ENCODE peak calls at places on chromosomes 3 and 15, in nine cellular contexts. X is adrenal gland, O is stomach, D is Peyer's patch, T is pancreas, E is esophagus muscularis mucosa, U is right lobe of liver, K is left ventricle myocardium inferior, M is right atrium auricular region. R is an unnamed sample. For H3K4me1, the result is how much of the 10 kb centered on the place peaks cover.

GRCh38 chr3:38588276-38588971 is 61.1 kb downstream of the SCN5A start:
- DNase-seq in K (peak), M (peak), O (peak), U (no peak), X (peak), D (no peak), T (peak), E (peak), R (peak)

GRCh38 chr15:96312641-96313335 is 17.7 kb upstream of the NR2F2 start:
- DNase-seq in K (no peak), M (no peak), T (no peak), E (no peak), X (no peak), O (no peak), U (no peak), D (no peak), R (no peak)

GRCh38 chr15:95826831-95827230 is 503.7 kb upstream of the NR2F2 start:
- DNase-seq in K (no peak), T (no peak), X (no peak), M (no peak), O (no peak), U (no peak), D (no peak), E (no peak), R (no peak)

GRCh38 chr3:116413319-116413718 is 32.0 kb downstream of the LSAMP start:
- DNase-seq in O (no peak), M (no peak), U (no peak), X (no peak), D (no peak), K (no peak), T (no peak), E (no peak), R (no peak)

GRCh38 chr15:49734831-49735508 is 114.1 kb downstream of the DTWD1 start:
- DNase-seq in X (no peak), U (no peak), M (no peak), D (no peak), E (no peak), K (no peak), O (no peak), T (peak), R (no peak)

GRCh38 chr3:155553800-155554199 is 191.1 kb downstream of the PLCH1 start:
- DNase-seq in D (no peak), X (no peak), T (no peak), K (no peak), U (no peak), M (no peak), E (no peak), O (no peak), R (no peak)

GRCh38 chr3:190013943-190014924 is 106.5 kb downstream of the P3H2 start:
- DNase-seq in D (no peak), X (no peak), T (no peak), M (no peak), O (no peak), K (no peak), U (no peak), E (no peak), R (no peak)

GRCh38 chr3:124276863-124277515 is 285.1 kb upstream of the ROPN1 start:
- DNase-seq in U (no peak), T (no peak), O (no peak), E (no peak), M (no peak), X (peak), K (no peak), D (no peak), R (no peak)

GRCh38 chr15:71788646-71789579 is 21.4 kb upstream of the NR2E3 start:
- DNase-seq in T (no peak), K (no peak), D (no peak), U (no peak), M (no peak), E (no peak), O (peak), X (peak), R (no peak)

GRCh38 chr15:55282284-55282833 is 7.3 kb downstream of the RAB27A start:
- DNase-seq in E (no peak), K (no peak), X (peak), T (no peak), D (no peak), O (no peak), U (no peak), M (no peak), R (no peak)

GRCh38 chr3:168933614-168934013 is 729.9 kb downstream of the MECOM start:
- DNase-seq in T (no peak), E (no peak), X (no peak), D (no peak), K (no peak), U (no peak), M (no peak), O (no peak), R (no peak)

GRCh38 chr15:29113336-29114276 is 156.0 kb downstream of the NSMCE3 start:
- DNase-seq in O (no peak), T (no peak), M (no peak), K (no peak), D (no peak), U (no peak), X (no peak), E (no peak), R (no peak)

GRCh38 chr15:67768592-67768991 is 56.7 kb upstream of the SKOR1 start:
- DNase-seq in D (no peak), K (no peak), X (no peak), T (no peak), O (no peak), U (no peak), M (no peak), E (no peak), R (no peak)

GRCh38 chr3:4071481-4072184 is 231.5 kb upstream of the SETMAR start:
- DNase-seq in O (no peak), M (no peak), X (no peak), E (no peak), U (no peak), K (no peak), T (no peak), D (peak), R (no peak)

GRCh38 chr15:70538278-70538677 is 225.1 kb downstream of the UACA start:
- DNase-seq in M (no peak), U (no peak), E (no peak), T (no peak), X (no peak), K (no peak), D (no peak), O (no peak), R (no peak)

GRCh38 chr3:123032057-123032456 is 4.5 kb upstream of the SEMA5B start:
- DNase-seq in D (no peak), U (no peak), E (no peak), T (no peak), M (no peak), X (no peak), O (no peak), K (no peak), R (no peak)

GRCh38 chr3:172749201-172749965 is 1.1 kb upstream of the ECT2 start:
- DNase-seq in O (peak), D (no peak), K (no peak), X (no peak), M (peak), T (peak), U (no peak), E (no peak), R (no peak)

GRCh38 chr3:125151437-125151806 is 61.1 kb downstream of the SLC12A8 start:
- DNase-seq in O (no peak), K (no peak), U (no peak), T (no peak), M (no peak), X (no peak), E (no peak), D (no peak), R (no peak)

GRCh38 chr3:64152676-64153466 is 72.4 kb downstream of the PRICKLE2 start:
- DNase-seq in D (no peak), X (no peak), U (no peak), E (no peak), M (no peak), T (no peak), O (no peak), K (no peak), R (no peak)

GRCh38 chr15:64456634-64457108 is 3.7 kb upstream of the ZNF609 start:
- DNase-seq in U (no peak), M (no peak), O (no peak), E (no peak), K (no peak), X (no peak), D (no peak), T (no peak), R (no peak)

GRCh38 chr15:38650936-38651327 is 86.3 kb upstream of the RASGRP1 start:
- DNase-seq in O (no peak), K (no peak), D (no peak), U (no peak), T (no peak), X (no peak), E (no peak), M (no peak), R (no peak)

GRCh38 chr3:10551821-10552630 is 46.6 kb upstream of the ATP2B2 start:
- DNase-seq in D (no peak), E (peak), K (no peak), U (peak), X (peak), O (no peak), M (peak), T (no peak), R (no peak)

GRCh38 chr15:41648770-41649169 is 11.4 kb upstream of the MGA start:
- DNase-seq in O (no peak), M (no peak), E (no peak), K (no peak), X (no peak), D (no peak), T (no peak), U (no peak), R (no peak)

GRCh38 chr3:98971183-98971681 is 69.7 kb upstream of the DCBLD2 start:
- DNase-seq in E (no peak), X (no peak), D (no peak), M (no peak), K (no peak), T (no peak), O (no peak), U (no peak), R (no peak)

GRCh38 chr3:133271491-133271890 is 128.4 kb upstream of the BFSP2 start:
- DNase-seq in E (no peak), X (no peak), U (no peak), M (no peak), K (no peak), O (no peak), T (no peak), D (no peak), R (no peak)

GRCh38 chr3:52774901-52775864 is 2.2 kb upstream of the ITIH1 start:
- DNase-seq in M (peak), E (peak), T (peak), O (peak), D (no peak), U (peak), K (no peak), X (peak), R (peak)

GRCh38 chr15:72342385-72342784 is 22.4 kb upstream of the CELF6 start:
- DNase-seq in O (peak), U (no peak), M (no peak), E (no peak), K (no peak), D (peak), T (no peak), X (peak), R (peak)

GRCh38 chr15:41817327-41817726 is 10.6 kb upstream of the JMJD7 start:
- DNase-seq in T (no peak), E (no peak), X (no peak), M (no peak), O (no peak), D (no peak), U (no peak), K (no peak), R (no peak)

GRCh38 chr15:57676578-57676977 is 29.9 kb upstream of the POLR2M start:
- DNase-seq in U (no peak), M (no peak), K (no peak), O (no peak), X (no peak), E (no peak), T (no peak), D (no peak), R (no peak)

GRCh38 chr3:99920530-99921376 is 103.1 kb downstream of the CMSS1 start:
- DNase-seq in X (peak), K (peak), D (peak), O (peak), M (peak), U (peak), T (peak), E (no peak), R (peak)

GRCh38 chr3:122960652-122961051 is 66.9 kb downstream of the SEMA5B start:
- DNase-seq in E (no peak), U (no peak), M (no peak), O (no peak), D (no peak), K (no peak), X (no peak), T (no peak), R (no peak)

GRCh38 chr15:74531144-74531811 is 9.7 kb upstream of the ARID3B start:
- DNase-seq in T (no peak), U (no peak), D (no peak), O (no peak), K (no peak), E (no peak), X (no peak), M (no peak), R (no peak)

GRCh38 chr3:151539599-151539998 is 78.7 kb upstream of the IGSF10 start:
- DNase-seq in U (no peak), M (no peak), D (no peak), O (no peak), X (no peak), E (no peak), K (no peak), T (no peak), R (no peak)

GRCh38 chr3:59451041-59451763 is 401.4 kb upstream of the CFAP20DC start:
- DNase-seq in K (no peak), M (no peak), E (no peak), U (no peak), O (no peak), T (no peak), D (peak), X (no peak), R (peak)

GRCh38 chr3:185631108-185631507 is 45.0 kb downstream of the SENP2 start:
- DNase-seq in M (peak), O (no peak), U (no peak), D (no peak), E (no peak), K (no peak), X (no peak), T (no peak), R (no peak)

GRCh38 chr3:113183748-113184661 is 27.4 kb upstream of the BOC start:
- DNase-seq in X (no peak), O (no peak), U (no peak), T (no peak), M (no peak), D (no peak), E (peak), K (no peak), R (no peak)

GRCh38 chr3:174243194-174243593 is 615.9 kb upstream of the NAALADL2 start:
- DNase-seq in D (no peak), T (no peak), K (no peak), M (no peak), O (no peak), U (no peak), X (no peak), E (no peak), R (no peak)

GRCh38 chr15:33215941-33216872 is 21.7 kb upstream of the FMN1 start:
- DNase-seq in O (no peak), K (no peak), M (no peak), T (no peak), U (no peak), X (no peak), E (peak), D (no peak), R (no peak)

DNA sequence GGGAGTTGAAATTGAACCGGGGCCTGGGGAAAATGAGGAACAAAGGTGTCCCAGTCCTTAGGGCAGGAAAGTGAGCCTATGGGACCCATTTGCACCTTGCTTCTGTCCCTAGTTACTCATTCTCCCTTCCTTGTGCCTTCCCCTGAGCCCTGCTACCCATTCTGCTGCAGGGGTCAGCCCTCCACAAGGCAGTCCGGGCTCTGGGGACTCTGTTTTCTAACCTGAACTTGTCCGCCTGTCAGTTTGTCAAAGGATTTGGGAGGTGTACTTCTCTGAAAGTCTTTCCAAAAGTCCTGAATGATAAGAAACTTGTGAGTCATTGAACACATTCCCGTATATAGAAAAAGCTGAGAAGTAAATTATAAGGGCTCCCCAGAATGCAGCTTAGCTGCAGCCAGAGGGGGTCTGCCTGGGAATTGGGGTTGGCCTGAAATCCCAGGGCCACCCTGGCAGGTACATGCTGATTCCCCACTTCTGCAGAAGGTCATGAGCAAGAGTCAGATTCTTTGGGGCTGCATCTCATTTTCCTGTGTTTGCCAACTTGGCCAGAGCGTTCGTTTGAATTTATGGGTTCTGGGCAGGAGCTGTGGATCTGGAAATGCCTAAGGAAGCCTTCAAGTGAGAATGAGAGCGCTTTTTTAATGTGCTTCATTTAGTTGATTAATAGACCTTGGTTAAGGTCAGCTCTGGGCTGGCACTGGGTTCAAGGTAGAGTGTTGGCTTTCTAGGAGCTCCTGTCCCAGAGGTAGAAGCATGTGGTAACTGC is 2.9 kb downstream of the SLC6A6 start:
- DNase-seq in K (no peak), E (no peak), X (no peak), T (no peak), O (no peak), U (no peak), M (no peak), D (no peak), R (no peak)
- H3K4me1 ChIP-seq in K (half or more), E (under half), X (under half), T (under half), O (half or more), U (under half), M (under half), D (under half), R (under half)

DNA sequence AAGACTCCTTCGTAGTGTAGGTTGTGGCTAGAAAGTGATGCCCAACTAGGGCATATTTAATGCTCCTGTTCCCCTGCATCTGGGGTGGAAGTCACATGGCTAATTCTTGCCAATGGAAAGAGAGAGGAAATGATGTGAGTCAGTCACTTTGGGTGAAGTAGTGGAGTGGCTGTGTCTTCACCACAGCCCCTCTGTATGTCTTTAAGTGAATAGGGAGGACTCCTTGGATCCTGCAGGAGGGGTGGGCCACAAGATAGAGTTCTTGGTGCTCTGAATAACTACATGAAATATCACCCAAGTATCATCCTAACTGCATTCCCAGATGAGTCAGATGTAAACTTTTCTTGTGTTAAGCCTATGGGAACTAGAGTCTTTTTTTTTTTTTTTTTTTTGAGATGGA is 17.8 kb upstream of the MB21D2 start:
- DNase-seq in K (no peak), M (no peak), U (no peak), X (no peak), T (no peak), O (no peak), E (no peak), D (no peak), R (no peak)
- TF ChIP-seq CTCF in K (no peak), M (no peak), U (no peak), X (no peak), T (no peak), O (no peak), E (no peak), D (no peak), R (no peak)

DNA sequence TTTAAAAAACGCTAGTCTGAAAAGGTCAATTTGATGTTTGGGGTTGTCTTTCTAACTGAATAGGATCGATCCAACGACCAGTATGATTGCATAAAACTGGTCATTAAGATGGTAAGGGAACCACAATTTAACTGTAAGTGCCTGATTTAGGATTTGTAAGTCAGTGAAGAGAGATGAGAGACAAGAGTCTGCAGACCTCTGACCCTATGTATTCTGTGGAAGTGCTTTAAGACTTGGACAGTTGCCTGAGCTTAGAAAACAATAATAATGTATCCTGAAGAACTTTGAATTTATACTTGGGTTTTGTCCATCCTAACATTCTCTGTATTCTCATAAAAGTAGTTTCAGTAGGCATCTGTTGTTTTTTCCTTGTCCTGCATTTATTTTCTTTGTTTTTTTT is 221.4 kb upstream of the SUCLG2 start:
- DNase-seq in K (no peak), M (no peak), T (no peak), U (no peak), E (no peak), D (no peak), X (no peak), O (no peak), R (no peak)
- H3K4me3 ChIP-seq in K (no peak), M (no peak), T (no peak), U (no peak), E (no peak), D (no peak), X (no peak), O (no peak), R (no peak)

DNA sequence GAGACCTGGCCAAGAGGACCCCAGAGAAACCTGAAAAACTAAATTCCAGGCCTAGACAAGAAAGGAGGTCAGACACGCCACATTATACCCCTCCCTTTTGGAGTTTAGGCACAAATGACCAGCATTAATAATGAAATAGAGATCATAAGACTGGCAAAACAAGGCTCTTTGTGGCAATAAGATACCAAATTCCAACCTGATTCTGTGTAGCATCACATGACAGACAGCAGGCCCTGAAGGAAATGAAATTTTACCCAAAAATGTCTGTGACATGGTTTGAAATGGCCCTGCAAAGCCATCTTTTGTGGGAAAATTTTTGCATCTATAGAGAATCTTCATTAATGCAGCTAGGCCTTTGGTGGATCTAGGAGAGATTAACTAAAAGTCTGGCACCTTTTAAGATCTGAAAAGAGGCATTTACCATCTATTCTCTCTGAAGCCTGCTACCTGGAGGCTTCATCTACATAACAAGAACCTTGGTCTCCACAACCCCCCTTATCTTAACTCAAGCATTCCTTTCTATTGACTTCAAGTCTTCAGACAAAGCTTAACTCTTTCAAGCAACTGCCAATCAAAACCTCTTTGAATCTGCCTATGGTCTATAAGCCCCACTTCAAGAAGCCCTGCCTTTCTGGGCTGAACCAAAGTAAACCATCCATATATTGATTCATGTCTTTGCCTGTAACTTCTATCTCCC is 8.0 kb downstream of the FAM174B start:
- DNase-seq in T (no peak), O (no peak), K (no peak), U (no peak), X (no peak), M (no peak), D (no peak), E (no peak), R (no peak)
- H3K4me1 ChIP-seq in T (under half), O (half or more), K (half or more), U (under half), X (under half), M (under half), D (under half), E (under half), R (half or more)

GRCh38 chr3:26369133-26369532 is 253.4 kb upstream of the LRRC3B start:
- DNase-seq in U (no peak), E (no peak), T (no peak), M (no peak), D (no peak), K (no peak), O (no peak), X (no peak), R (no peak)
- TF ChIP-seq CTCF in U (no peak), E (no peak), T (no peak), M (no peak), D (no peak), K (no peak), O (no peak), X (no peak), R (no peak)

R was measured in thyroid gland.